ENCODE peak calls at places on chromosomes 13 and 19, in four cellular contexts. C is RWPE1, S is Right ventricle myocardium inferior, Y is activated T-helper 1 cell treated with Interleukin-2 at 50 U/mL for 16 hours. O is an unnamed sample.

GRCh38 chr19:53612762-53613526 is 18.9 kb upstream of the DPRX start:
- DNase-seq in C (no peak), Y (no peak), S (no peak), O (no peak)

GRCh38 chr13:110475117-110475516 is 86.4 kb downstream of the RAB20 start:
- DNase-seq in S (no peak), Y (no peak), C (no peak), O (no peak)

GRCh38 chr19:15433519-15434069 is 14.8 kb upstream of the AKAP8L start:
- DNase-seq in Y (no peak), C (no peak), S (no peak), O (no peak)

GRCh38 chr13:109148243-109148642 is 518.8 kb downstream of the MYO16 start:
- DNase-seq in S (no peak), C (peak), Y (no peak), O (no peak)

GRCh38 chr13:25678398-25678797 is 306.6 kb downstream of the ATP8A2 start:
- DNase-seq in Y (no peak), S (no peak), C (no peak), O (no peak)

GRCh38 chr19:44808463-44809371 is at the start of gene BCAM:
- DNase-seq in C (peak), Y (no peak), S (peak), O (no peak)

GRCh38 chr19:50705422-50706019 is 14.1 kb downstream of the SHANK1 start:
- DNase-seq in S (no peak), Y (no peak), C (peak), O (peak)

GRCh38 chr13:53920916-53921315 is 892.3 kb downstream of the OLFM4 start:
- DNase-seq in C (no peak), S (no peak), Y (no peak), O (no peak)

GRCh38 chr13:40064723-40065122 is 409.3 kb downstream of the COG6 start:
- DNase-seq in Y (no peak), C (peak), S (no peak), O (no peak)

GRCh38 chr19:55643003-55643732 is at the start of gene ZNF581:
- DNase-seq in S (peak), Y (peak), C (peak), O (peak)

GRCh38 chr13:49082653-49083536 is 107.2 kb downstream of the FNDC3A start:
- DNase-seq in C (peak), Y (no peak), S (no peak), O (no peak)

GRCh38 chr19:1827566-1828278 is 15.6 kb upstream of the ATP8B3 start:
- DNase-seq in Y (no peak), C (no peak), S (no peak), O (no peak)

GRCh38 chr13:28492527-28493367 is 2.2 kb downstream of the FLT1 start:
- DNase-seq in C (no peak), Y (no peak), S (no peak), O (no peak)

GRCh38 chr19:7845390-7846179 is 15.6 kb downstream of the EVI5L start:
- DNase-seq in C (no peak), Y (no peak), S (peak), O (no peak)

GRCh38 chr13:23684647-23685046 is 114.4 kb downstream of the TNFRSF19 start:
- DNase-seq in C (no peak), S (no peak), Y (no peak), O (no peak)

GRCh38 chr19:1483979-1484428 is 5.0 kb upstream of the C19orf25 start:
- DNase-seq in S (peak), Y (no peak), C (no peak), O (no peak)

GRCh38 chr19:3732108-3732507 is 23.9 kb downstream of the TJP3 start:
- DNase-seq in S (no peak), Y (no peak), C (no peak), O (no peak)

GRCh38 chr19:5261151-5261890 is 79.3 kb downstream of the PTPRS start:
- DNase-seq in C (peak), S (no peak), Y (no peak), O (no peak)